ENCODE peak calls at places on chromosomes 3 and 15, in five cellular contexts. G, E, D, H and R are unnamed samples.
A peak's percentile ranks its signal among the peaks of the same experiment; 100 is the strongest.

GRCh38 chr3:149581681-149582349 is 76.0 kb downstream of the WWTR1 start:
- DNase-seq in G (peak; percentile 36), E (peak; percentile 89), D (no peak), H (peak; percentile 77), R (peak; percentile 97)

GRCh38 chr3:65371053-65371452 is 667.7 kb downstream of the MAGI1 start:
- DNase-seq in G (no peak), E (no peak), D (no peak), H (no peak), R (peak; percentile 58)

GRCh38 chr3:173893066-173893465 is 495.5 kb downstream of the NLGN1 start:
- DNase-seq in G (no peak), E (peak; percentile 67), D (no peak), H (no peak), R (peak; percentile 87)

GRCh38 chr3:186002884-186003472 is 65.2 kb upstream of the TRA2B start:
- DNase-seq in G (peak; percentile 45), E (peak; percentile 35), D (no peak), H (no peak), R (peak; percentile 41)

GRCh38 chr3:128113817-128114794 is 9.5 kb downstream of the RUVBL1 start:
- DNase-seq in G (no peak), E (no peak), D (no peak), H (no peak), R (no peak)

GRCh38 chr3:159416854-159417253 is 571.8 kb upstream of the IL12A start:
- DNase-seq in G (peak; percentile 10), E (no peak), D (no peak), H (no peak), R (peak; percentile 13)

GRCh38 chr3:5304789-5305680 is 117.5 kb downstream of the EDEM1 start:
- DNase-seq in G (peak; percentile 50), E (peak; percentile 54), D (no peak), H (peak; percentile 58), R (peak; percentile 84)

GRCh38 chr3:54121404-54122045 is 827 bp upstream of the CACNA2D3 start:
- DNase-seq in G (peak; percentile 74), E (no peak), D (no peak), H (no peak), R (no peak)

GRCh38 chr3:22269827-22270226 is 518.8 kb upstream of the ZNF385D start:
- DNase-seq in G (no peak), E (no peak), D (no peak), H (no peak), R (peak; percentile 35)

GRCh38 chr3:71226565-71227281 is 356.8 kb downstream of the FOXP1 start:
- DNase-seq in G (no peak), E (peak; percentile 87), D (peak; percentile 51), H (no peak), R (no peak)

GRCh38 chr3:48926425-48927392 is 8.1 kb downstream of the ARIH2 start:
- DNase-seq in G (no peak), E (no peak), D (no peak), H (no peak), R (peak; percentile 39)

GRCh38 chr3:184305577-184305976 is 6.5 kb downstream of the PSMD2 start:
- DNase-seq in G (no peak), E (peak; percentile 44), D (no peak), H (peak; percentile 17), R (peak; percentile 39)

GRCh38 chr3:124033360-124034015 is 41.6 kb upstream of the ROPN1 start:
- DNase-seq in G (peak; percentile 68), E (peak; percentile 16), D (peak; percentile 59), H (no peak), R (peak; percentile 10)

GRCh38 chr15:48577495-48577894 is 68.0 kb downstream of the FBN1 start:
- DNase-seq in G (no peak), E (peak; percentile 51), D (no peak), H (no peak), R (no peak)

GRCh38 chr15:83283813-83284562 is 476 bp downstream of the BNC1 start:
- DNase-seq in G (peak; percentile 52), E (peak; percentile 48), D (no peak), H (no peak), R (no peak)

GRCh38 chr15:51382787-51383186 is 41.3 kb downstream of the GLDN start:
- DNase-seq in G (peak; percentile 76), E (peak; percentile 57), D (no peak), H (peak; percentile 18), R (peak; percentile 60)

GRCh38 chr3:120506076-120506827 is 55.5 kb upstream of the FSTL1 start:
- DNase-seq in G (no peak), E (no peak), D (no peak), H (no peak), R (peak; percentile 17)

GRCh38 chr3:16148783-16149182 is 25.7 kb upstream of the GALNT15 start:
- DNase-seq in G (no peak), E (peak; percentile 98), D (peak; percentile 51), H (peak; percentile 79), R (no peak)